ENCODE peak calls at places on chromosome 4, in six cellular contexts. Y is uterus, K is left lung, F is mesenchymal stem cell, E is dorsolateral prefrontal cortex, V is GM12878. M is an unnamed sample.

GRCh38 chr4:154456240-154456639 is 35.4 kb downstream of the DCHS2 start:
- DNase-seq in Y (no peak), K (no peak), F (no peak), E (no peak), V (no peak), M (no peak)

GRCh38 chr4:54277691-54278090 is 48.6 kb downstream of the PDGFRA start:
- DNase-seq in Y (peak; percentile 28), K (no peak), F (peak; percentile 73), E (no peak), V (peak; percentile 9), M (no peak)

GRCh38 chr4:112509243-112510190 is 6.5 kb downstream of the NEUROG2 start:
- DNase-seq in Y (no peak), K (peak; percentile 44), F (no peak), E (no peak), V (no peak), M (no peak)

GRCh38 chr4:11603594-11604194 is 175.0 kb upstream of the HS3ST1 start:
- DNase-seq in Y (no peak), K (no peak), F (no peak), E (no peak), V (no peak), M (no peak)

GRCh38 chr4:158836828-158837449 is 68.1 kb downstream of the FNIP2 start:
- DNase-seq in Y (no peak), K (no peak), F (no peak), E (no peak), V (no peak), M (no peak)

GRCh38 chr4:13178621-13179020 is 305.5 kb downstream of the RAB28 start:
- DNase-seq in Y (no peak), K (no peak), F (no peak), E (no peak), V (no peak), M (no peak)

GRCh38 chr4:25098964-25099843 is 61.0 kb downstream of the SEPSECS start:
- DNase-seq in Y (peak; percentile 58), K (no peak), F (no peak), E (no peak), V (no peak), M (no peak)

GRCh38 chr4:1571986-1572385 is 112.1 kb downstream of the FAM53A start:
- DNase-seq in Y (no peak), K (peak; percentile 54), F (no peak), E (no peak), V (no peak), M (no peak)

GRCh38 chr4:142940614-142941013 is 94.5 kb upstream of the INPP4B start:
- DNase-seq in Y (no peak), K (no peak), F (no peak), E (no peak), V (no peak), M (no peak)

GRCh38 chr4:707929-708630 is 2.4 kb downstream of the PCGF3 start:
- DNase-seq in Y (no peak), K (no peak), F (no peak), E (no peak), V (no peak), M (no peak)

GRCh38 chr4:13481569-13481968 is 2.6 kb downstream of the RAB28 start:
- DNase-seq in Y (no peak), K (no peak), F (peak; percentile 59), E (no peak), V (no peak), M (no peak)

GRCh38 chr4:42327323-42327722 is 70.0 kb upstream of the SHISA3 start:
- DNase-seq in Y (peak; percentile 22), K (no peak), F (no peak), E (no peak), V (no peak), M (no peak)

GRCh38 chr4:107838763-107839162 is 14.0 kb downstream of the SGMS2 start:
- DNase-seq in Y (no peak), K (no peak), F (no peak), E (no peak), V (no peak), M (no peak)

GRCh38 chr4:99633772-99634171 is 23.9 kb downstream of the C4orf54 start:
- DNase-seq in Y (no peak), K (no peak), F (no peak), E (no peak), V (no peak), M (no peak)

GRCh38 chr4:166066936-166067335 is 193.9 kb downstream of the TLL1 start:
- DNase-seq in Y (no peak), K (no peak), F (no peak), E (no peak), V (no peak), M (no peak)

GRCh38 chr4:87835732-87836131 is 3.0 kb downstream of the MEPE start:
- DNase-seq in Y (no peak), K (no peak), F (no peak), E (no peak), V (no peak), M (no peak)

GRCh38 chr4:1012031-1012739 is 759 bp downstream of the FGFRL1 start:
- DNase-seq in Y (peak; percentile 46), K (no peak), F (peak; percentile 35), E (no peak), V (no peak), M (no peak)

GRCh38 chr4:154529737-154530136 is 20.5 kb downstream of the PLRG1 start:
- DNase-seq in Y (no peak), K (no peak), F (no peak), E (no peak), V (no peak), M (no peak)

GRCh38 chr4:155271557-155271956 is 63.1 kb downstream of the NPY2R start:
- DNase-seq in Y (no peak), K (no peak), F (peak; percentile 5), E (no peak), V (no peak), M (no peak)

GRCh38 chr4:140243345-140243753 is 89.4 kb upstream of the MAML3 start:
- DNase-seq in Y (peak; percentile 59), K (no peak), F (no peak), E (no peak), V (peak; percentile 26), M (no peak)

GRCh38 chr4:67091668-67092067 is 453.6 kb downstream of the CENPC start:
- DNase-seq in Y (no peak), K (no peak), F (no peak), E (no peak), V (no peak), M (no peak)

GRCh38 chr4:180028682-180029081 is 2214.5 kb upstream of the TENM3 start:
- DNase-seq in Y (no peak), K (no peak), F (peak; percentile 57), E (no peak), V (peak; percentile 12), M (no peak)

GRCh38 chr4:38782452-38783108 is at the start of gene TLR10:
- DNase-seq in Y (peak; percentile 53), K (no peak), F (peak; percentile 49), E (no peak), V (peak; percentile 82), M (no peak)

GRCh38 chr4:11546391-11547160 is 117.9 kb upstream of the HS3ST1 start:
- DNase-seq in Y (no peak), K (no peak), F (no peak), E (no peak), V (no peak), M (no peak)

GRCh38 chr4:82811838-82812672 is 13.5 kb upstream of the SCD5 start:
- DNase-seq in Y (no peak), K (no peak), F (peak; percentile 60), E (no peak), V (no peak), M (no peak)

GRCh38 chr4:68372588-68372987 is 22.7 kb upstream of the YTHDC1 start:
- DNase-seq in Y (no peak), K (no peak), F (no peak), E (no peak), V (no peak), M (no peak)

GRCh38 chr4:158783775-158784174 is 14.9 kb downstream of the FNIP2 start:
- DNase-seq in Y (no peak), K (no peak), F (peak; percentile 62), E (no peak), V (no peak), M (no peak)

GRCh38 chr4:105605493-105605892 is 53.1 kb downstream of the ARHGEF38 start:
- DNase-seq in Y (no peak), K (no peak), F (peak; percentile 39), E (no peak), V (no peak), M (no peak)

GRCh38 chr4:70994387-70995099 is 1.1 kb downstream of the DCK start:
- DNase-seq in Y (no peak), K (no peak), F (no peak), E (no peak), V (no peak), M (no peak)

GRCh38 chr4:70994069-70994366 is 569 bp downstream of the DCK start:
- DNase-seq in Y (no peak), K (peak; percentile 86), F (no peak), E (no peak), V (no peak), M (no peak)

GRCh38 chr4:70993181-70994068 is at the start of gene DCK:
- DNase-seq in Y (peak; percentile 83), K (peak; percentile 99), F (peak; percentile 87), E (peak; percentile 85), V (no peak), M (peak; percentile 77)

GRCh38 chr4:70996014-70996353 is 2.5 kb downstream of the DCK start:
- DNase-seq in Y (no peak), K (no peak), F (no peak), E (no peak), V (no peak), M (peak; percentile 13)

GRCh38 chr4:70997068-70997467 is 3.6 kb downstream of the DCK start:
- DNase-seq in Y (no peak), K (no peak), F (no peak), E (no peak), V (no peak), M (no peak)
- H3K27ac ChIP-seq in Y (no peak overlapping the region), K (no peak overlapping the region), F (no peak overlapping the region), E (peak overlapping the region; percentile 36), V (peak overlapping the region; percentile 18), M (no peak overlapping the region)

GRCh38 chr4:77126844-77127614 is 30.0 kb upstream of the CCNG2 start:
- DNase-seq in Y (no peak), K (no peak), F (no peak), E (no peak), V (no peak), M (no peak)
- H3K27ac ChIP-seq in Y (peak overlapping the region; percentile 45), K (peak overlapping the region; percentile 87), F (no peak overlapping the region), E (no peak overlapping the region), V (no peak overlapping the region), M (no peak overlapping the region)

GRCh38 chr4:2958446-2958845 is 4.8 kb downstream of the NOP14 start:
- DNase-seq in Y (no peak), K (no peak), F (peak; percentile 76), E (no peak), V (no peak), M (no peak)
- H3K27ac ChIP-seq in Y (no peak overlapping the region), K (no peak overlapping the region), F (peak overlapping the region; percentile 49), E (no peak overlapping the region), V (peak overlapping the region; percentile 34), M (no peak overlapping the region)

DNA sequence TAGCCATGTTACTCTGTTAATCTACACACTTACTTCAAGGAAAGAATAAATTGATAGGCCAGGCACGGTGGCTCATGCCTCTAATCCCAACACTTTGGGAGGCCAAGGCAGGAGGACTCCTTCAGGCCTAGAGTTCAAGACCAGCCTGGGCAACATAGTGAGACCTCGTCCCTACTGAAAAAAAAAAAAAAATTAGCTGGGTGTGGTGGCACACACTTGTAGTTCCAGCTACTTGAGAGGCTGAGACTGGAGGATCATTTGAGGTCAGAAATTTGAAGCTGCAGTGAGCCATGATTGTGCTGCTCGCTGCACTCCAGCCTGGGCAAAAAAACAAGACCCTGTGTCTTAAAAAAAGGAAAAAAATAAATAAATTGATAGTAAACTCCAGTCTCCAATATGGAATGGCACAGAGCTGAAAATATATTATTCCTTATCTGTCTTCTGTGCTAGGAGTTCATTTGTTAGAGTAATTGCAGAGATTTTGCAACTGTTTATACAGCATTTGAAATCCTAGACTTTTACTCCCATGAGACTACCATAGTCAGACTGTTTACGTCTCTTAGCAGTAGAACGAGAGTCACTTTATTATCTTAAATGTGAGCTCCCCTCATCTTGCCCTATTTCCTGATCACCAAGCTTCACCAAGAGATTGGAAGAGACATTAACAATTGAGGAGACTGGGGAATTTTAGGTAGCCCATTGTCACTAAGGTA is 18.8 kb upstream of the TMEM131L start:
- DNase-seq in Y (no peak), K (no peak), F (peak; percentile 82), E (no peak), V (no peak), M (no peak)
- H3K27ac ChIP-seq in Y (peak overlapping the region; percentile 26), K (no peak overlapping the region), F (no peak overlapping the region), E (no peak overlapping the region), V (no peak overlapping the region), M (no peak overlapping the region)